ENCODE peak calls at places on chromosomes 16 and 17, in six cellular contexts. J, K, O, N, Q and R are unnamed samples.

GRCh38 chr17:77432791-77433190 is 292.0 kb downstream of the SEC14L1 start:
- DNase-seq in J (peak; percentile 79), K (no peak), O (no peak), N (no peak), Q (no peak), R (no peak)

GRCh38 chr17:31697838-31698237 is 161.2 kb downstream of the COPRS start:
- DNase-seq in J (no peak), K (no peak), O (no peak), N (no peak), Q (no peak), R (no peak)

GRCh38 chr16:23466162-23466885 is 13.3 kb upstream of the COG7 start:
- DNase-seq in J (no peak), K (peak; percentile 30), O (no peak), N (peak; percentile 85), Q (no peak), R (no peak)

GRCh38 chr17:70608957-70609356 is 439.6 kb downstream of the KCNJ2 start:
- DNase-seq in J (no peak), K (no peak), O (no peak), N (no peak), Q (no peak), R (no peak)

GRCh38 chr16:87762620-87763019 is 3.2 kb downstream of the KLHDC4 start:
- DNase-seq in J (no peak), K (no peak), O (no peak), N (no peak), Q (no peak), R (no peak)

GRCh38 chr17:79997004-79997673 is 38.5 kb downstream of the TBC1D16 start:
- DNase-seq in J (no peak), K (no peak), O (peak; percentile 45), N (no peak), Q (no peak), R (no peak)

GRCh38 chr16:5071681-5072333 is at the start of gene ALG1:
- DNase-seq in J (peak; percentile 97), K (peak; percentile 98), O (peak; percentile 65), N (peak; percentile 90), Q (peak; percentile 95), R (peak; percentile 97)

GRCh38 chr17:58786586-58787295 is 31.1 kb downstream of the PPM1E start:
- DNase-seq in J (no peak), K (peak; percentile 34), O (no peak), N (peak; percentile 57), Q (no peak), R (no peak)

GRCh38 chr17:82241183-82241925 is 12.5 kb downstream of the SLC16A3 start:
- DNase-seq in J (peak; percentile 47), K (peak; percentile 46), O (no peak), N (peak; percentile 87), Q (peak; percentile 45), R (peak; percentile 96)

GRCh38 chr17:48928876-48929811 is 15.5 kb downstream of the SNF8 start:
- DNase-seq in J (no peak), K (no peak), O (no peak), N (no peak), Q (no peak), R (no peak)

GRCh38 chr17:57086069-57086930 is 1.3 kb downstream of the AKAP1 start:
- DNase-seq in J (peak; percentile 76), K (peak; percentile 50), O (no peak), N (no peak), Q (peak; percentile 56), R (no peak)

GRCh38 chr16:81604960-81605383 is 160.4 kb downstream of the CMIP start:
- DNase-seq in J (no peak), K (peak; percentile 86), O (no peak), N (peak; percentile 49), Q (no peak), R (no peak)

GRCh38 chr17:39483506-39483905 is 22.2 kb downstream of the CDK12 start:
- DNase-seq in J (no peak), K (no peak), O (no peak), N (no peak), Q (no peak), R (no peak)

GRCh38 chr17:42744283-42744805 is 496 bp downstream of the EZH1 start:
- DNase-seq in J (no peak), K (peak; percentile 86), O (peak; percentile 16), N (peak; percentile 62), Q (peak; percentile 79), R (peak; percentile 94)

GRCh38 chr17:38420518-38420917 is 7.7 kb upstream of the ARHGAP23 start:
- DNase-seq in J (peak; percentile 44), K (no peak), O (no peak), N (no peak), Q (no peak), R (no peak)

GRCh38 chr17:27466748-27467375 is 10.6 kb downstream of the KSR1 start:
- DNase-seq in J (no peak), K (no peak), O (peak; percentile 87), N (peak; percentile 58), Q (no peak), R (no peak)

GRCh38 chr17:72774251-72774650 is 318.2 kb downstream of the SLC39A11 start:
- DNase-seq in J (no peak), K (no peak), O (no peak), N (no peak), Q (no peak), R (no peak)

GRCh38 chr16:77502448-77502847 is 67.6 kb upstream of the ADAMTS18 start:
- DNase-seq in J (no peak), K (no peak), O (no peak), N (no peak), Q (no peak), R (no peak)

GRCh38 chr17:13917635-13918034 is 151.7 kb upstream of the COX10 start:
- DNase-seq in J (no peak), K (no peak), O (no peak), N (no peak), Q (no peak), R (no peak)

GRCh38 chr17:57781386-57782050 is 36.4 kb upstream of the CCDC182 start:
- DNase-seq in J (no peak), K (no peak), O (no peak), N (no peak), Q (no peak), R (no peak)

GRCh38 chr17:65027305-65027704 is 29.2 kb downstream of the GNA13 start:
- DNase-seq in J (peak; percentile 52), K (peak; percentile 39), O (peak; percentile 45), N (peak; percentile 59), Q (no peak), R (no peak)

GRCh38 chr16:87060026-87060986 is 256.9 kb downstream of the C16orf95 start:
- DNase-seq in J (peak; percentile 75), K (peak; percentile 39), O (no peak), N (peak; percentile 45), Q (peak; percentile 50), R (no peak)

GRCh38 chr16:57427824-57428223 is 19.4 kb downstream of the CIAPIN1 start:
- DNase-seq in J (no peak), K (no peak), O (no peak), N (no peak), Q (no peak), R (no peak)

GRCh38 chr16:78800535-78800934 is 701.1 kb downstream of the WWOX start:
- DNase-seq in J (peak; percentile 11), K (no peak), O (no peak), N (no peak), Q (no peak), R (no peak)

GRCh38 chr16:57187508-57187854 is 1.4 kb downstream of the RSPRY1 start:
- DNase-seq in J (peak; percentile 17), K (no peak), O (no peak), N (no peak), Q (peak; percentile 34), R (no peak)

GRCh38 chr17:527247-527646 is 174.6 kb upstream of the RPH3AL start:
- DNase-seq in J (no peak), K (no peak), O (no peak), N (no peak), Q (no peak), R (no peak)

GRCh38 chr16:17258848-17259713 is 211.7 kb downstream of the XYLT1 start:
- DNase-seq in J (peak; percentile 47), K (no peak), O (peak; percentile 79), N (no peak), Q (peak; percentile 63), R (no peak)

GRCh38 chr17:4480929-4481898 is 17.5 kb upstream of the SPNS2 start:
- DNase-seq in J (peak; percentile 49), K (no peak), O (no peak), N (no peak), Q (no peak), R (no peak)

GRCh38 chr17:61862105-61862574 is 1.2 kb downstream of the BRIP1 start:
- DNase-seq in J (no peak), K (no peak), O (no peak), N (peak; percentile 9), Q (no peak), R (no peak)

GRCh38 chr17:70420876-70421445 is 251.6 kb downstream of the KCNJ2 start:
- DNase-seq in J (no peak), K (no peak), O (no peak), N (no peak), Q (no peak), R (no peak)

GRCh38 chr17:78174332-78174869 is 6.0 kb downstream of the SYNGR2 start:
- DNase-seq in J (peak; percentile 54), K (no peak), O (no peak), N (no peak), Q (peak; percentile 77), R (peak; percentile 95)

GRCh38 chr17:43547189-43547550 is 1.0 kb upstream of the ETV4 start:
- DNase-seq in J (no peak), K (no peak), O (no peak), N (no peak), Q (no peak), R (no peak)

GRCh38 chr16:50025544-50025931 is 513 bp downstream of the CNEP1R1 start:
- DNase-seq in J (no peak), K (no peak), O (no peak), N (no peak), Q (peak; percentile 36), R (no peak)

GRCh38 chr16:19701091-19701490 is 16.9 kb downstream of the KNOP1 start:
- DNase-seq in J (no peak), K (no peak), O (no peak), N (no peak), Q (no peak), R (no peak)

GRCh38 chr16:88955906-88956305 is 21.1 kb downstream of the CBFA2T3 start:
- DNase-seq in J (no peak), K (no peak), O (no peak), N (no peak), Q (no peak), R (no peak)

GRCh38 chr16:82758904-82759303 is 132.1 kb downstream of the CDH13 start:
- DNase-seq in J (no peak), K (no peak), O (no peak), N (peak; percentile 17), Q (no peak), R (no peak)

GRCh38 chr16:85417156-85417860 is 195.8 kb upstream of the GSE1 start:
- DNase-seq in J (no peak), K (no peak), O (no peak), N (no peak), Q (peak; percentile 87), R (no peak)